ENCODE peak calls at places on chromosome 2, in eight cellular contexts. E is effector memory CD4-positive, alpha-beta T cell; R is foreskin fibroblast; T is stimulated activated CD4-positive, alpha-beta T cell treated with anti-CD3 and anti-CD28 coated beads, Interleukin-1b, Interleukin-23, amount 100 ng/mL, for 4 hours; Z is esophagus muscularis mucosa; C is SJSA1; U is stomach; N is HFFc6. O is an unnamed sample.

GRCh38 chr2:153519260-153519875 is 40.8 kb upstream of the RPRM start:
- DNase-seq in E (peak), R (peak), T (peak), Z (no peak), C (no peak), U (peak), N (peak), O (peak)

GRCh38 chr2:3642521-3643215 is 15.3 kb upstream of the ALLC start:
- DNase-seq in E (no peak), R (no peak), T (no peak), Z (no peak), C (peak), U (peak), N (no peak), O (no peak)

GRCh38 chr2:104944495-104944894 is 90.6 kb downstream of the POU3F3 start:
- DNase-seq in E (no peak), R (peak), T (no peak), Z (no peak), C (no peak), U (no peak), N (peak), O (peak)

GRCh38 chr2:126657146-126657635 is 1.2 kb downstream of the GYPC start:
- DNase-seq in E (no peak), R (peak), T (no peak), Z (no peak), C (no peak), U (peak), N (peak), O (no peak)

GRCh38 chr2:140695163-140695562 is 1435.7 kb downstream of the LRP1B start:
- DNase-seq in E (no peak), R (peak), T (no peak), Z (no peak), C (no peak), U (no peak), N (no peak), O (peak)

GRCh38 chr2:23698116-23698732 is 228.7 kb downstream of the ATAD2B start:
- DNase-seq in E (no peak), R (no peak), T (no peak), Z (no peak), C (no peak), U (no peak), N (no peak), O (no peak)

GRCh38 chr2:102241616-102242260 is 54.9 kb downstream of the IL1RL2 start:
- DNase-seq in E (no peak), R (no peak), T (no peak), Z (peak), C (no peak), U (no peak), N (no peak), O (no peak)

GRCh38 chr2:95346236-95346737 is 49.1 kb downstream of the KCNIP3 start:
- DNase-seq in E (no peak), R (peak), T (no peak), Z (no peak), C (peak), U (peak), N (peak), O (no peak)

GRCh38 chr2:220276736-220277444 is 649.5 kb downstream of the SLC4A3 start:
- DNase-seq in E (no peak), R (no peak), T (no peak), Z (no peak), C (no peak), U (no peak), N (peak), O (no peak)

GRCh38 chr2:7237476-7237875 is 320.3 kb downstream of the RNF144A start:
- DNase-seq in E (no peak), R (no peak), T (no peak), Z (no peak), C (no peak), U (no peak), N (no peak), O (no peak)

GRCh38 chr2:219028996-219029828 is 12.1 kb downstream of the CFAP65 start:
- DNase-seq in E (no peak), R (no peak), T (no peak), Z (no peak), C (no peak), U (no peak), N (no peak), O (no peak)

GRCh38 chr2:58913082-58913726 is 672.1 kb upstream of the FANCL start:
- DNase-seq in E (no peak), R (no peak), T (no peak), Z (no peak), C (no peak), U (no peak), N (no peak), O (no peak)

GRCh38 chr2:62305421-62306176 is 109.7 kb downstream of the B3GNT2 start:
- DNase-seq in E (no peak), R (no peak), T (peak), Z (no peak), C (no peak), U (no peak), N (no peak), O (peak)

GRCh38 chr2:237201461-237202287 is 116.0 kb downstream of the COPS8 start:
- DNase-seq in E (no peak), R (peak), T (no peak), Z (no peak), C (peak), U (peak), N (peak), O (peak)

GRCh38 chr2:232255033-232255432 is 123.5 kb upstream of the ALPP start:
- DNase-seq in E (no peak), R (no peak), T (no peak), Z (no peak), C (no peak), U (no peak), N (no peak), O (no peak)

GRCh38 chr2:127051780-127052067 is 55.2 kb downstream of the BIN1 start:
- DNase-seq in E (no peak), R (no peak), T (no peak), Z (no peak), C (no peak), U (no peak), N (no peak), O (no peak)

GRCh38 chr2:218327451-218327850 is 29.2 kb upstream of the CATIP start:
- DNase-seq in E (no peak), R (no peak), T (no peak), Z (peak), C (no peak), U (no peak), N (no peak), O (no peak)

GRCh38 chr2:236343400-236344161 is 79.4 kb upstream of the ASB18 start:
- DNase-seq in E (peak), R (peak), T (peak), Z (no peak), C (peak), U (peak), N (peak), O (peak)

GRCh38 chr2:188610827-188611226 is 319.2 kb downstream of the GULP1 start:
- DNase-seq in E (no peak), R (peak), T (no peak), Z (no peak), C (no peak), U (no peak), N (no peak), O (no peak)

GRCh38 chr2:20221169-20221938 is 3.6 kb downstream of the SDC1 start:
- DNase-seq in E (no peak), R (no peak), T (no peak), Z (no peak), C (no peak), U (no peak), N (peak), O (no peak)

GRCh38 chr2:164841719-164842623 is at the start of gene COBLL1:
- DNase-seq in E (no peak), R (peak), T (no peak), Z (peak), C (peak), U (peak), N (peak), O (peak)

GRCh38 chr2:207165121-207166038 is at the start of gene KLF7:
- DNase-seq in E (peak), R (peak), T (peak), Z (peak), C (peak), U (peak), N (peak), O (no peak)

GRCh38 chr2:99878951-99879350 is 263.4 kb downstream of the AFF3 start:
- DNase-seq in E (no peak), R (no peak), T (no peak), Z (no peak), C (no peak), U (no peak), N (peak), O (no peak)

GRCh38 chr2:98532761-98533160 is 75.6 kb downstream of the COA5 start:
- DNase-seq in E (no peak), R (no peak), T (no peak), Z (peak), C (no peak), U (no peak), N (no peak), O (no peak)

GRCh38 chr2:2620604-2621003 is 289.5 kb upstream of the MYT1L start:
- DNase-seq in E (no peak), R (no peak), T (no peak), Z (peak), C (no peak), U (no peak), N (no peak), O (no peak)